ENCODE peak calls at places on chromosomes 6 and 20, in six cellular contexts. K is H1, Z is SK-N-SH, S is HepG2, X is K562, B is HCT116. N is an unnamed sample.
A peak's percentile ranks its signal among the peaks of the same experiment; 100 is the strongest.

GRCh38 chr20:41425180-41425884 is 58.7 kb upstream of the EMILIN3 start:
- DNase-seq in K (no peak), X (peak; percentile 55), Z (no peak), S (peak; percentile 86), B (no peak), N (no peak)

GRCh38 chr20:63102720-63103375 is 96.1 kb upstream of the BHLHE23 start:
- DNase-seq in Z (peak; percentile 61), X (no peak), B (no peak), S (no peak), K (no peak), N (no peak)

GRCh38 chr6:111841822-111842221 is 31.4 kb downstream of the FYN start:
- DNase-seq in X (no peak), S (no peak), K (no peak), B (no peak), Z (no peak), N (no peak)

GRCh38 chr6:3943373-3943772 is 94.2 kb downstream of the FAM50B start:
- DNase-seq in B (no peak), X (no peak), Z (no peak), K (no peak), S (no peak), N (no peak)

GRCh38 chr6:3748208-3748701 is 3.3 kb downstream of the PXDC1 start:
- DNase-seq in X (peak; percentile 81), Z (peak; percentile 86), K (peak; percentile 81), B (peak; percentile 53), S (peak; percentile 85), N (peak; percentile 75)

GRCh38 chr6:137926207-137926731 is 59.2 kb downstream of the TNFAIP3 start:
- DNase-seq in X (peak; percentile 33), Z (no peak), K (no peak), B (peak; percentile 38), S (no peak), N (no peak)

GRCh38 chr6:69338431-69339162 is 458.2 kb downstream of the LMBRD1 start:
- DNase-seq in S (no peak), X (no peak), K (no peak), Z (no peak), B (no peak), N (no peak)

GRCh38 chr6:166308769-166309589 is 787 bp upstream of the PRR18 start:
- DNase-seq in X (no peak), B (no peak), K (no peak), S (peak; percentile 36), Z (peak; percentile 38), N (peak; percentile 28)

GRCh38 chr20:58407201-58407873 is 18.3 kb downstream of the VAPB start:
- DNase-seq in X (no peak), Z (no peak), S (no peak), B (no peak), K (no peak), N (no peak)

GRCh38 chr20:47181056-47181862 is 175.2 kb downstream of the ZMYND8 start:
- DNase-seq in Z (peak; percentile 45), S (peak; percentile 92), X (peak; percentile 61), K (no peak), B (peak; percentile 54), N (peak; percentile 90)

GRCh38 chr6:14159090-14159489 is 41.5 kb downstream of the CD83 start:
- DNase-seq in B (no peak), X (no peak), S (no peak), K (no peak), Z (no peak), N (no peak)

GRCh38 chr6:14734416-14735340 is 511.2 kb upstream of the JARID2 start:
- DNase-seq in K (no peak), X (peak; percentile 70), S (no peak), Z (no peak), B (peak; percentile 72), N (no peak)

GRCh38 chr20:43460172-43460829 is 2.6 kb downstream of the SRSF6 start:
- DNase-seq in S (no peak), B (no peak), K (no peak), X (no peak), Z (no peak), N (no peak)

GRCh38 chr6:154232013-154232920 is 124.3 kb downstream of the IPCEF1 start:
- DNase-seq in Z (no peak), K (no peak), S (no peak), X (no peak), B (no peak), N (no peak)

GRCh38 chr20:37881601-37882343 is 21.2 kb upstream of the VSTM2L start:
- DNase-seq in Z (peak; percentile 70), S (no peak), X (no peak), B (no peak), K (no peak), N (no peak)

GRCh38 chr6:144216668-144217218 is 66.4 kb downstream of the STX11 start:
- DNase-seq in Z (peak; percentile 76), S (no peak), K (no peak), B (no peak), X (peak; percentile 79), N (no peak)

GRCh38 chr6:10071631-10072220 is 343.1 kb downstream of the TFAP2A start:
- DNase-seq in S (no peak), K (no peak), X (no peak), Z (no peak), B (no peak), N (no peak)

GRCh38 chr20:57574954-57575353 is 14.0 kb downstream of the PCK1 start:
- DNase-seq in K (no peak), X (no peak), Z (no peak), B (no peak), S (no peak), N (no peak)

GRCh38 chr20:35568645-35569044 is 26.8 kb downstream of the ERGIC3 start:
- DNase-seq in Z (peak; percentile 41), K (no peak), B (peak; percentile 16), X (peak; percentile 25), S (peak; percentile 78), N (peak; percentile 73)

GRCh38 chr6:159953091-159953581 is 15.7 kb upstream of the IGF2R start:
- DNase-seq in B (no peak), S (no peak), X (no peak), Z (no peak), K (no peak), N (no peak)

GRCh38 chr6:56862415-56863175 is 92.3 kb upstream of the BEND6 start:
- DNase-seq in Z (no peak), K (no peak), B (no peak), S (no peak), X (no peak), N (no peak)

GRCh38 chr6:160198577-160199211 is 59.9 kb downstream of the SLC22A2 start:
- DNase-seq in K (no peak), S (peak; percentile 14), X (no peak), B (no peak), Z (no peak), N (no peak)

GRCh38 chr6:102127253-102127652 is 733.7 kb downstream of the GRIK2 start:
- DNase-seq in Z (no peak), X (no peak), B (no peak), S (no peak), K (no peak), N (no peak)
- TF ChIP-seq JUND in Z (no peak), X (no peak), B (no peak), S (no peak), K (no peak), N (no peak)

DNA sequence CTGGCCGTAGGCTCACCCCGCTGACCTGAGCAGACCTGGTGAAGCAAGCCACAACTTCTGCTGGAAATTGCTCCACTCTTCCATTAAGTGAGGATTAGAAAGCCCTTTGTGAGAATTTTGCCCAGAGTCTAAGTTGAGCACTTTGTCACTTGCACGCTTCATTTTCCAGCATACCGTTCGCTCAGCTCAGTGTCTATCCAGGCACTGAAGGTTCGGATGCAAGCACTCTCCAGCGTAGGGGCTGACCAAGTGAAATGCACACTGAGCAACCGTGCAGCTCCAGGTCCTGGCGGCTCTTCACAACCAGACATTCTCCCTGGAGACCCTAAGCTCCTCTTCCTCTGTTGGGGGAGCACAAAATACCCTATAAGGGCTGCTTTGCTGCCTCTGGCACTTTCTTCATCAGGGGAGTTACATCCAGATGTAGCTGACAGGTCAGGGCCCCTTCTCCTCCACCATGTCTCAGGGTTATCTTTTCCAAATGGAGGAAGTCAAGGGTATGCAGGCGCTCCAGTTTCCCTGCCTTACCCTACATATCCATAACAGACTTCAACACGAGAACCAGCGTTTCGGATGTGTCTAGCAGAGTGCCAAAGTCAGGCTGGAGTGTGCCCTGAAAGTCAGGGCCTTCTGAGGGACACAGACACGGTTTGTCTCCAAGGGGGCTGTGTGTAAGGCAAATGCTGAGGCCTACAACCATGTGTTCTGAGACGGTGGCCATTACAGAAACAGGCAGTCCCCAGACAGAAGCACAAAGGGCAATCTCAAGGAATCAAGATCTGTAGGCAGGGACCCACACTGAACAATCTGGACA is 146.7 kb upstream of the AFDN start:
- DNase-seq in S (no peak), B (no peak), X (no peak), K (no peak), Z (no peak), N (no peak)
- TF ChIP-seq JUND in S (no peak), B (no peak), X (no peak), K (no peak), Z (no peak), N (no peak)

GRCh38 chr6:169885131-169885530 is 133.7 kb downstream of the ERMARD start:
- DNase-seq in X (no peak), Z (no peak), K (peak; percentile 8), B (no peak), S (no peak), N (no peak)

GRCh38 chr6:169881976-169882375 is 130.6 kb downstream of the ERMARD start:
- DNase-seq in K (peak; percentile 13), S (no peak), Z (no peak), B (no peak), X (no peak), N (no peak)

GRCh38 chr6:169883316-169883715 is 131.9 kb downstream of the ERMARD start:
- DNase-seq in S (peak; percentile 20), X (no peak), Z (peak; percentile 5), K (peak; percentile 11), B (no peak), N (no peak)

GRCh38 chr6:169885831-169886230 is 134.4 kb downstream of the ERMARD start:
- DNase-seq in S (no peak), Z (no peak), B (no peak), K (peak; percentile 22), X (no peak), N (no peak)

GRCh38 chr6:169884158-169884557 is 132.7 kb downstream of the ERMARD start:
- DNase-seq in B (no peak), K (peak; percentile 4), Z (peak; percentile 1), X (no peak), S (no peak), N (no peak)
- TF ChIP-seq JUND in B (no peak), K (no peak), Z (no peak), X (no peak), S (no peak), N (no peak)

DNA sequence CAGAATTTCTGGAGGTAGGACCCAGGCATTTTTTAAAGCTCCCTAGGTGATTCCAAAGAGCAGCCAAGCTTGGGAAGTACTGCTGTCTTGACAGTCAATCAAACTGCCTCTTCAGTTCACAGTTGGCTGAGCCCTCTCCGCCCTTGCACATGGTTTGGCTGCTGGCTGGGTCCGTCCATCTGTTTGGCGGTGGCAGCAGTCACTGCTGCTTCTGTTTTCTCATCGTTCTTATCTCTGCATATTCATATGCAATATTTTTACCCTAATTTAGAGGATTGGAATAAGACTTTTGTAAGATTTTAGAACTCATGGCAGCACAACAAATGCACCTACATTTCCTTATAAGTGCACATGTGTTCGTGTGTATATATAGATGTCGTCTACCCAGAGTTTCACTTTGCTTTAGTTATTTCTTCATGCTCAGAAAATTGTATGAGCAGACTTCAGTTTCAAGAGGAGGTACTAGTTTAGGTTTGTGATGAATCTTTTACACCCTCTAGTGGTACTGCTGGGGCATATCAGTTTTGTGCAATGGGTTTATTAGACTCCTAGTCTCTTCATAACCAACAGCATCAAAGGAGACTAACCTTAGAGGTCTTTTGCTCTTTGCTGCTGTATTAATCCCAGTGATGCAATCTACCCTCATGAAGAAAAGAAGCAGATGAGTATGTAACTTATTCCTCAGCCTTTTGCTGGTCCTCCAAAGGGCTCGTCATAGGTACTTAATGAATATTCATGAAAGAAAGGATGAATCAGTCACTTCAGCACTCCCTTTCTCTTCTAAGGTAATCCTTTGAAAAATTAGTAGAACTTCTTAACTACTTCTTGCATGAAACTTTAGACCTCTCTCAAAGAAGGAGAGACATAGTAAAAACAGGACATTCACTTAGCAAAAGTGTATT is 44.3 kb downstream of the KHDC1L start:
- DNase-seq in Z (peak; percentile 56), K (no peak), X (peak; percentile 37), B (peak; percentile 39), S (peak; percentile 39), N (peak; percentile 76)
- TF ChIP-seq JUND in Z (no peak), K (no peak), X (no peak), B (no peak), S (no peak), N (no peak)

N was measured in T47D.